ENCODE peak calls at places on chromosomes 1 and 21, in five cellular contexts. E, X, F, P and Y are unnamed samples.
A peak's percentile ranks its signal among the peaks of the same experiment; 100 is the strongest.

GRCh38 chr21:23384679-23385078 is 2222.6 kb downstream of the MRPL39 start:
- DNase-seq in X (no peak), P (no peak), F (no peak), E (peak; percentile 2), Y (no peak)

GRCh38 chr1:46278807-46279206 is 24.6 kb downstream of the LRRC41 start:
- DNase-seq in P (no peak), F (peak; percentile 46), E (no peak), X (no peak), Y (no peak)

GRCh38 chr21:38293113-38293512 is 36.3 kb downstream of the KCNJ15 start:
- DNase-seq in F (no peak), X (no peak), P (no peak), E (no peak), Y (no peak)

GRCh38 chr21:26806734-26807372 is 38.4 kb downstream of the ADAMTS1 start:
- DNase-seq in E (peak; percentile 57), F (peak; percentile 93), X (peak; percentile 76), P (no peak), Y (no peak)

GRCh38 chr1:26037904-26038303 is 8.0 kb downstream of the SLC30A2 start:
- DNase-seq in P (no peak), E (no peak), X (no peak), F (no peak), Y (no peak)

GRCh38 chr1:162908236-162908635 is 47.3 kb upstream of the CCDC190 start:
- DNase-seq in F (no peak), X (no peak), P (no peak), E (no peak), Y (no peak)

GRCh38 chr1:208132287-208132882 is 111.8 kb downstream of the PLXNA2 start:
- DNase-seq in P (no peak), X (no peak), F (peak; percentile 76), E (peak; percentile 82), Y (peak; percentile 86)

GRCh38 chr1:155940531-155940992 is 876 bp upstream of the RXFP4 start:
- DNase-seq in P (no peak), X (no peak), E (peak; percentile 76), F (peak; percentile 66), Y (peak; percentile 33)

GRCh38 chr1:11759791-11760190 is 2.2 kb upstream of the C1orf167 start:
- DNase-seq in E (no peak), F (no peak), P (no peak), X (no peak), Y (no peak)

GRCh38 chr1:21665711-21666571 is 3.2 kb downstream of the RAP1GAP start:
- DNase-seq in F (peak; percentile 20), X (no peak), P (no peak), E (no peak), Y (peak; percentile 57)

GRCh38 chr1:91685994-91686393 is 185.3 kb downstream of the CDC7 start:
- DNase-seq in X (no peak), P (no peak), F (peak; percentile 13), E (no peak), Y (no peak)

GRCh38 chr1:93349231-93350135 is 3.8 kb downstream of the DR1 start:
- DNase-seq in E (peak; percentile 49), P (no peak), X (no peak), F (peak; percentile 68), Y (no peak)

GRCh38 chr1:101382135-101382534 is 145.3 kb downstream of the S1PR1 start:
- DNase-seq in F (no peak), E (no peak), P (no peak), X (no peak), Y (no peak)

GRCh38 chr1:2439369-2439768 is 27.0 kb upstream of the PEX10 start:
- DNase-seq in P (no peak), E (no peak), F (no peak), X (no peak), Y (no peak)

GRCh38 chr1:208628298-208628914 is 384.2 kb upstream of the PLXNA2 start:
- DNase-seq in F (no peak), X (no peak), P (no peak), E (no peak), Y (no peak)

GRCh38 chr1:32266926-32267645 is 16.0 kb downstream of the LCK start:
- DNase-seq in E (no peak), P (no peak), X (no peak), F (peak; percentile 29), Y (no peak)

GRCh38 chr1:82225407-82226197 is 424.9 kb downstream of the ADGRL2 start:
- DNase-seq in E (peak; percentile 72), X (no peak), P (no peak), F (peak; percentile 83), Y (peak; percentile 8)

GRCh38 chr1:103960710-103961109 is 211.0 kb downstream of the AMY1C start:
- DNase-seq in F (no peak), X (no peak), P (no peak), E (no peak), Y (no peak)

GRCh38 chr1:182786223-182787001 is 3.2 kb upstream of the NPL start:
- DNase-seq in P (no peak), X (peak; percentile 16), F (peak; percentile 62), E (peak; percentile 86), Y (peak; percentile 79)

GRCh38 chr1:111406325-111406768 is 21.2 kb downstream of the OVGP1 start:
- DNase-seq in F (peak; percentile 62), E (no peak), X (no peak), P (no peak), Y (no peak)

GRCh38 chr1:19128965-19129514 is 81.0 kb downstream of the UBR4 start:
- DNase-seq in F (no peak), E (no peak), X (no peak), P (no peak), Y (no peak)

GRCh38 chr1:236489710-236490377 is 33.9 kb upstream of the LGALS8 start:
- DNase-seq in F (peak; percentile 56), X (no peak), P (no peak), E (peak; percentile 75), Y (peak; percentile 61)

GRCh38 chr1:233075045-233075444 is 124.6 kb downstream of the NTPCR start:
- DNase-seq in E (no peak), P (no peak), F (peak; percentile 76), X (peak; percentile 50), Y (peak; percentile 26)

GRCh38 chr1:247857069-247857985 is at the start of gene TRIM58:
- DNase-seq in F (no peak), P (no peak), E (no peak), X (no peak), Y (no peak)

GRCh38 chr1:212647004-212647403 is 38.4 kb downstream of the ATF3 start:
- DNase-seq in X (no peak), F (no peak), P (no peak), E (no peak), Y (no peak)

GRCh38 chr1:37038703-37039093 is 4.4 kb upstream of the GRIK3 start:
- DNase-seq in P (no peak), E (no peak), X (no peak), F (no peak), Y (no peak)

GRCh38 chr1:109877776-109878175 is 32.9 kb upstream of the CSF1 start:
- DNase-seq in E (no peak), X (no peak), F (no peak), P (no peak), Y (no peak)

GRCh38 chr1:158290571-158290935 is 830 bp downstream of the CD1C start:
- DNase-seq in X (no peak), F (no peak), P (no peak), E (no peak), Y (no peak)

GRCh38 chr1:207798847-207799246 is 47.0 kb downstream of the CD46 start:
- DNase-seq in P (no peak), E (no peak), F (no peak), X (no peak), Y (no peak)

GRCh38 chr1:70487910-70488665 is 77.0 kb downstream of the CTH start:
- DNase-seq in E (peak; percentile 61), P (no peak), F (peak; percentile 49), X (no peak), Y (peak; percentile 9)

GRCh38 chr1:113109908-113110554 is 37.0 kb downstream of the LRIG2 start:
- DNase-seq in X (peak; percentile 87), F (peak; percentile 49), E (no peak), P (no peak), Y (peak; percentile 77)

GRCh38 chr1:209768354-209768774 is 12.5 kb downstream of the TRAF3IP3 start:
- DNase-seq in P (peak; percentile 44), E (no peak), X (no peak), F (no peak), Y (no peak)

GRCh38 chr1:150346316-150346715 is 17.6 kb upstream of the RPRD2 start:
- DNase-seq in E (no peak), P (no peak), X (no peak), F (no peak), Y (no peak)

GRCh38 chr1:153945131-153945794 is 1.3 kb downstream of the DENND4B start:
- DNase-seq in X (no peak), F (peak; percentile 24), P (peak; percentile 61), E (no peak), Y (peak; percentile 53)

GRCh38 chr1:163038928-163039327 is 30.2 kb upstream of the RGS4 start:
- DNase-seq in F (no peak), P (no peak), X (no peak), E (no peak), Y (no peak)